ENCODE peak calls at places on chromosomes 2 and 18, in six cellular contexts. U, N, G, L, H and X are unnamed samples.
A peak's percentile ranks its signal among the peaks of the same experiment; 100 is the strongest.

GRCh38 chr2:30109856-30110255 is 37.0 kb upstream of the YPEL5 start:
- DNase-seq in U (no peak), N (no peak), G (no peak), L (no peak), H (no peak), X (no peak)

GRCh38 chr2:174771631-174772491 is 7.6 kb upstream of the CHRNA1 start:
- DNase-seq in U (peak; percentile 79), N (peak; percentile 39), G (peak; percentile 67), L (peak; percentile 78), H (peak; percentile 95), X (peak; percentile 95)

GRCh38 chr18:26450989-26451682 is 97.2 kb downstream of the KCTD1 start:
- DNase-seq in U (no peak), N (no peak), G (no peak), L (no peak), H (no peak), X (no peak)

GRCh38 chr2:169131587-169132512 is 62.5 kb downstream of the DHRS9 start:
- DNase-seq in U (no peak), N (no peak), G (peak; percentile 85), L (peak; percentile 62), H (peak; percentile 51), X (peak; percentile 59)

GRCh38 chr18:78799382-78800089 is 180.1 kb upstream of the SALL3 start:
- DNase-seq in U (no peak), N (no peak), G (no peak), L (no peak), H (no peak), X (no peak)

GRCh38 chr2:12361506-12361905 is 355.2 kb upstream of the TRIB2 start:
- DNase-seq in U (no peak), N (no peak), G (no peak), L (no peak), H (no peak), X (no peak)

GRCh38 chr2:216777637-216778273 is 82.1 kb downstream of the TNP1 start:
- DNase-seq in U (no peak), N (no peak), G (peak; percentile 57), L (peak; percentile 72), H (peak; percentile 96), X (peak; percentile 96)

GRCh38 chr2:98445167-98445522 is 487 bp downstream of the INPP4A start:
- DNase-seq in U (no peak), N (no peak), G (no peak), L (peak; percentile 11), H (no peak), X (no peak)

GRCh38 chr2:14220101-14220500 is 412.4 kb upstream of the LRATD1 start:
- DNase-seq in U (no peak), N (no peak), G (no peak), L (peak; percentile 72), H (no peak), X (no peak)

GRCh38 chr2:12607971-12608370 is 108.8 kb upstream of the TRIB2 start:
- DNase-seq in U (no peak), N (no peak), G (no peak), L (no peak), H (no peak), X (peak; percentile 61)

GRCh38 chr2:223465793-223466192 is 136.4 kb downstream of the SCG2 start:
- DNase-seq in U (peak; percentile 74), N (no peak), G (peak; percentile 54), L (peak; percentile 98), H (no peak), X (no peak)

GRCh38 chr2:41965886-41966285 is 81.9 kb upstream of the PKDCC start:
- DNase-seq in U (no peak), N (no peak), G (no peak), L (peak; percentile 42), H (no peak), X (no peak)